ENCODE peak calls at places on chromosomes 16 and 17, in six cellular contexts. H is activated CD4-positive, alpha-beta T cell treated with anti-CD3 and anti-CD28 coated beads, Interleukin-2, amount 50 U/mL, for 48 hours; D is iris pigment epithelial cell; G is Caki2; W is upper lobe of right lung; V is NCI-H1105 treated with DMSO at 0.1 percent for 48 hours. E is an unnamed sample.

GRCh38 chr17:32609085-32609484 is 122.3 kb downstream of the CDK5R1 start:
- DNase-seq in W (peak), D (no peak), G (peak), V (peak), H (peak), E (peak)

GRCh38 chr16:2039286-2040030 is 8.2 kb downstream of the NTHL1 start:
- DNase-seq in V (no peak), H (no peak), W (peak), D (peak), G (no peak), E (peak)

GRCh38 chr16:53054670-53055485 is at the start of gene CHD9:
- DNase-seq in D (peak), G (peak), W (peak), V (peak), H (peak), E (peak)

GRCh38 chr16:1533443-1533951 is at the start of gene TMEM204:
- DNase-seq in H (peak), G (no peak), D (peak), W (peak), V (no peak), E (no peak)

GRCh38 chr16:2744711-2745110 is 7.7 kb upstream of the SRRM2 start:
- DNase-seq in V (no peak), W (no peak), D (no peak), H (no peak), G (no peak), E (no peak)

GRCh38 chr17:50779747-50780363 is 12.5 kb upstream of the ANKRD40CL start:
- DNase-seq in W (no peak), D (no peak), H (peak), V (no peak), G (no peak), E (no peak)

GRCh38 chr16:31064882-31065461 is 9.1 kb downstream of the ZNF668 start:
- DNase-seq in D (peak), V (no peak), W (no peak), G (peak), H (no peak), E (peak)

GRCh38 chr16:21702259-21702658 is 38.5 kb downstream of the OTOA start:
- DNase-seq in V (no peak), D (no peak), H (no peak), G (no peak), W (no peak), E (no peak)

GRCh38 chr17:4914009-4914408 is 11.1 kb upstream of the CHRNE start:
- DNase-seq in W (no peak), G (no peak), H (no peak), D (no peak), V (no peak), E (peak)

GRCh38 chr17:67959510-67959909 is 36.8 kb downstream of the C17orf58 start:
- DNase-seq in H (no peak), D (no peak), G (no peak), V (no peak), W (no peak), E (no peak)

GRCh38 chr16:886802-887731 is 83.7 kb downstream of the LMF1 start:
- DNase-seq in G (no peak), W (no peak), V (no peak), D (no peak), H (no peak), E (no peak)

GRCh38 chr16:89037261-89038152 is 56.1 kb upstream of the ACSF3 start:
- DNase-seq in V (no peak), H (peak), D (peak), G (peak), W (no peak), E (peak)

GRCh38 chr16:51960931-51961330 is 586.0 kb downstream of the TOX3 start:
- DNase-seq in G (no peak), D (no peak), H (no peak), V (no peak), W (no peak), E (no peak)

GRCh38 chr16:84600343-84601229 is 17.3 kb downstream of the COTL1 start:
- DNase-seq in W (no peak), V (no peak), H (peak), G (no peak), D (peak), E (no peak)

E was measured in M059J.